ENCODE peak calls at places on chromosomes 13 and 19, in ten cellular contexts. One of them, this sample, is unnamed. For H3K4me1 and H3K36me3, the result is how much of the 10 kb centered on the place peaks cover.

GRCh38 chr13:101140936-101141335 is 275.4 kb downstream of the NALCN start:
- DNase-seq in lower lobe of right lung: no peak
- DNase-seq in tibial nerve: no peak
- DNase-seq in endodermal cell: no peak
- DNase-seq in SJSA1: no peak
- DNase-seq in adrenal gland: no peak
- DNase-seq in Peyer's patch: no peak
- DNase-seq in A673: no peak
- DNase-seq in mucosa of descending colon: no peak
- DNase-seq in OCI-LY7: no peak
- DNase-seq in this sample: no peak

GRCh38 chr19:45506246-45506990 is 861 bp upstream of the VASP start:
- DNase-seq in lower lobe of right lung: peak
- DNase-seq in tibial nerve: peak
- DNase-seq in endodermal cell: peak
- DNase-seq in SJSA1: peak
- DNase-seq in adrenal gland: peak
- DNase-seq in Peyer's patch: peak
- DNase-seq in A673: peak
- DNase-seq in mucosa of descending colon: peak
- DNase-seq in OCI-LY7: peak
- DNase-seq in this sample: peak

GRCh38 chr13:113139580-113139979 is 17.0 kb downstream of the F10 start:
- DNase-seq in lower lobe of right lung: no peak
- DNase-seq in tibial nerve: no peak
- DNase-seq in endodermal cell: no peak
- DNase-seq in SJSA1: no peak
- DNase-seq in adrenal gland: no peak
- DNase-seq in Peyer's patch: no peak
- DNase-seq in A673: no peak
- DNase-seq in mucosa of descending colon: no peak
- DNase-seq in OCI-LY7: no peak
- DNase-seq in this sample: no peak

GRCh38 chr19:21126078-21126477 is 15.8 kb upstream of the ZNF431 start:
- DNase-seq in lower lobe of right lung: no peak
- DNase-seq in tibial nerve: no peak
- DNase-seq in endodermal cell: no peak
- DNase-seq in SJSA1: no peak
- DNase-seq in adrenal gland: no peak
- DNase-seq in Peyer's patch: no peak
- DNase-seq in A673: no peak
- DNase-seq in mucosa of descending colon: no peak
- DNase-seq in OCI-LY7: no peak
- DNase-seq in this sample: no peak

GRCh38 chr19:53646144-53646543 is 14.3 kb downstream of the DPRX start:
- DNase-seq in lower lobe of right lung: no peak
- DNase-seq in tibial nerve: no peak
- DNase-seq in endodermal cell: no peak
- DNase-seq in SJSA1: no peak
- DNase-seq in adrenal gland: no peak
- DNase-seq in Peyer's patch: no peak
- DNase-seq in A673: no peak
- DNase-seq in mucosa of descending colon: no peak
- DNase-seq in OCI-LY7: no peak
- DNase-seq in this sample: no peak

GRCh38 chr13:90154311-90154960 is 1193.1 kb upstream of the MIR17HG start:
- DNase-seq in lower lobe of right lung: no peak
- DNase-seq in tibial nerve: no peak
- DNase-seq in endodermal cell: no peak
- DNase-seq in SJSA1: no peak
- DNase-seq in adrenal gland: no peak
- DNase-seq in Peyer's patch: no peak
- DNase-seq in A673: peak
- DNase-seq in mucosa of descending colon: no peak
- DNase-seq in OCI-LY7: no peak
- DNase-seq in this sample: no peak

GRCh38 chr19:30092721-30093569 is 150.9 kb downstream of the URI1 start:
- DNase-seq in lower lobe of right lung: no peak
- DNase-seq in tibial nerve: no peak
- DNase-seq in endodermal cell: no peak
- DNase-seq in SJSA1: no peak
- DNase-seq in adrenal gland: no peak
- DNase-seq in Peyer's patch: peak
- DNase-seq in A673: peak
- DNase-seq in mucosa of descending colon: peak
- DNase-seq in OCI-LY7: no peak
- DNase-seq in this sample: no peak

GRCh38 chr13:98798849-98799645 is 46.6 kb upstream of the SLC15A1 start:
- DNase-seq in lower lobe of right lung: no peak
- DNase-seq in tibial nerve: no peak
- DNase-seq in endodermal cell: no peak
- DNase-seq in SJSA1: no peak
- DNase-seq in adrenal gland: no peak
- DNase-seq in Peyer's patch: no peak
- DNase-seq in A673: no peak
- DNase-seq in mucosa of descending colon: no peak
- DNase-seq in OCI-LY7: no peak
- DNase-seq in this sample: no peak

GRCh38 chr13:113183450-113184129 is 24.9 kb downstream of the PCID2 start:
- DNase-seq in lower lobe of right lung: no peak
- DNase-seq in tibial nerve: no peak
- DNase-seq in endodermal cell: no peak
- DNase-seq in SJSA1: peak
- DNase-seq in adrenal gland: no peak
- DNase-seq in Peyer's patch: no peak
- DNase-seq in A673: no peak
- DNase-seq in mucosa of descending colon: no peak
- DNase-seq in OCI-LY7: no peak
- DNase-seq in this sample: no peak

GRCh38 chr19:16343156-16343555 is 18.5 kb downstream of the KLF2 start:
- DNase-seq in lower lobe of right lung: no peak
- DNase-seq in tibial nerve: no peak
- DNase-seq in endodermal cell: no peak
- DNase-seq in SJSA1: no peak
- DNase-seq in adrenal gland: no peak
- DNase-seq in Peyer's patch: no peak
- DNase-seq in A673: no peak
- DNase-seq in mucosa of descending colon: no peak
- DNase-seq in OCI-LY7: no peak
- DNase-seq in this sample: no peak

DNA sequence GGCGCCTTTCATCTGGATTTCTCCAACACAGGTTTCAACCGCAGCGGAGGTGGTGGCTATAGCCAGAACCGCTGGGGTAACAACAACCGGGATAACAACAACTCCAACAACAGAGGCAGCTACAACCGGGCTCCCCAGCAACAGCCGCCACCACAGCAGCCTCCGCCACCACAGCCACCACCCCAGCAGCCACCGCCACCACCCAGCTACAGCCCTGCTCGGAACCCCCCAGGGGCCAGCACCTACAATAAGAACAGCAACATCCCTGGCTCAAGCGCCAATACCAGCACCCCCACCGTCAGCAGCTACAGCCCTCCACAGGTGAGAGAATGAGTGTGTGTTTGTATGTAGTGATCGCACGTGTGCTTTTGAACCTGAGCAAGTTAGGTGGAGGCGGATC is 6.0 kb upstream of the CCDC97 start:
- DNase-seq in lower lobe of right lung: no peak
- DNase-seq in tibial nerve: no peak
- DNase-seq in endodermal cell: no peak
- DNase-seq in SJSA1: no peak
- DNase-seq in adrenal gland: no peak
- DNase-seq in Peyer's patch: peak
- DNase-seq in A673: no peak
- DNase-seq in mucosa of descending colon: no peak
- DNase-seq in OCI-LY7: no peak
- DNase-seq in this sample: no peak
- H3K4me1 ChIP-seq in lower lobe of right lung: under half
- H3K4me1 ChIP-seq in tibial nerve: under half
- H3K4me1 ChIP-seq in endodermal cell: under half
- H3K4me1 ChIP-seq in SJSA1: under half
- H3K4me1 ChIP-seq in adrenal gland: under half
- H3K4me1 ChIP-seq in Peyer's patch: under half
- H3K4me1 ChIP-seq in A673: under half
- H3K4me1 ChIP-seq in mucosa of descending colon: under half
- H3K4me1 ChIP-seq in OCI-LY7: under half
- H3K4me1 ChIP-seq in this sample: half or more

GRCh38 chr19:7072541-7072940 is 3.0 kb downstream of the ZNF557 start:
- DNase-seq in lower lobe of right lung: no peak
- DNase-seq in tibial nerve: no peak
- DNase-seq in endodermal cell: no peak
- DNase-seq in SJSA1: no peak
- DNase-seq in adrenal gland: no peak
- DNase-seq in Peyer's patch: no peak
- DNase-seq in A673: no peak
- DNase-seq in mucosa of descending colon: no peak
- DNase-seq in OCI-LY7: no peak
- DNase-seq in this sample: no peak
- H3K36me3 ChIP-seq in lower lobe of right lung: half or more
- H3K36me3 ChIP-seq in tibial nerve: under half
- H3K36me3 ChIP-seq in endodermal cell: half or more
- H3K36me3 ChIP-seq in SJSA1: half or more
- H3K36me3 ChIP-seq in adrenal gland: half or more
- H3K36me3 ChIP-seq in Peyer's patch: half or more
- H3K36me3 ChIP-seq in A673: half or more
- H3K36me3 ChIP-seq in mucosa of descending colon: under half
- H3K36me3 ChIP-seq in OCI-LY7: half or more
- H3K36me3 ChIP-seq in this sample: half or more

GRCh38 chr19:10270616-10271394 is at the start of gene ICAM1:
- DNase-seq in lower lobe of right lung: peak
- DNase-seq in tibial nerve: peak
- DNase-seq in endodermal cell: peak
- DNase-seq in SJSA1: peak
- DNase-seq in adrenal gland: peak
- DNase-seq in Peyer's patch: peak
- DNase-seq in A673: no peak
- DNase-seq in mucosa of descending colon: peak
- DNase-seq in OCI-LY7: peak
- DNase-seq in this sample: peak
- H3K4me3 ChIP-seq in lower lobe of right lung: peak
- H3K4me3 ChIP-seq in tibial nerve: peak
- H3K4me3 ChIP-seq in endodermal cell: peak
- H3K4me3 ChIP-seq in SJSA1: peak
- H3K4me3 ChIP-seq in adrenal gland: peak
- H3K4me3 ChIP-seq in Peyer's patch: peak
- H3K4me3 ChIP-seq in A673: peak
- H3K4me3 ChIP-seq in mucosa of descending colon: no peak
- H3K4me3 ChIP-seq in OCI-LY7: peak
- H3K4me3 ChIP-seq in this sample: peak

GRCh38 chr19:10501971-10502523 is 1.1 kb downstream of the KEAP1 start:
- DNase-seq in lower lobe of right lung: peak
- DNase-seq in tibial nerve: peak
- DNase-seq in endodermal cell: peak
- DNase-seq in SJSA1: peak
- DNase-seq in adrenal gland: peak
- DNase-seq in Peyer's patch: peak
- DNase-seq in A673: peak
- DNase-seq in mucosa of descending colon: peak
- DNase-seq in OCI-LY7: peak
- DNase-seq in this sample: no peak

GRCh38 chr19:10502524-10503001 is 593 bp downstream of the KEAP1 start:
- DNase-seq in lower lobe of right lung: peak
- DNase-seq in tibial nerve: peak
- DNase-seq in endodermal cell: peak
- DNase-seq in SJSA1: peak
- DNase-seq in adrenal gland: peak
- DNase-seq in Peyer's patch: peak
- DNase-seq in A673: peak
- DNase-seq in mucosa of descending colon: peak
- DNase-seq in OCI-LY7: peak
- DNase-seq in this sample: peak

GRCh38 chr19:10499550-10500246 is 3.5 kb downstream of the KEAP1 start:
- DNase-seq in lower lobe of right lung: no peak
- DNase-seq in tibial nerve: no peak
- DNase-seq in endodermal cell: peak
- DNase-seq in SJSA1: no peak
- DNase-seq in adrenal gland: no peak
- DNase-seq in Peyer's patch: no peak
- DNase-seq in A673: no peak
- DNase-seq in mucosa of descending colon: no peak
- DNase-seq in OCI-LY7: no peak
- DNase-seq in this sample: no peak

GRCh38 chr19:10500247-10500592 is 2.9 kb downstream of the KEAP1 start:
- DNase-seq in lower lobe of right lung: no peak
- DNase-seq in tibial nerve: no peak
- DNase-seq in endodermal cell: no peak
- DNase-seq in SJSA1: no peak
- DNase-seq in adrenal gland: no peak
- DNase-seq in Peyer's patch: no peak
- DNase-seq in A673: no peak
- DNase-seq in mucosa of descending colon: no peak
- DNase-seq in OCI-LY7: no peak
- DNase-seq in this sample: no peak

GRCh38 chr19:10497371-10497770 is 5.8 kb downstream of the KEAP1 start:
- DNase-seq in lower lobe of right lung: no peak
- DNase-seq in tibial nerve: no peak
- DNase-seq in endodermal cell: no peak
- DNase-seq in SJSA1: no peak
- DNase-seq in adrenal gland: no peak
- DNase-seq in Peyer's patch: no peak
- DNase-seq in A673: no peak
- DNase-seq in mucosa of descending colon: no peak
- DNase-seq in OCI-LY7: no peak
- DNase-seq in this sample: no peak
- H3K4me1 ChIP-seq in lower lobe of right lung: under half
- H3K4me1 ChIP-seq in tibial nerve: under half
- H3K4me1 ChIP-seq in endodermal cell: under half
- H3K4me1 ChIP-seq in SJSA1: under half
- H3K4me1 ChIP-seq in adrenal gland: under half
- H3K4me1 ChIP-seq in Peyer's patch: under half
- H3K4me1 ChIP-seq in A673: under half
- H3K4me1 ChIP-seq in mucosa of descending colon: under half
- H3K4me1 ChIP-seq in OCI-LY7: under half
- H3K4me1 ChIP-seq in this sample: under half

DNA sequence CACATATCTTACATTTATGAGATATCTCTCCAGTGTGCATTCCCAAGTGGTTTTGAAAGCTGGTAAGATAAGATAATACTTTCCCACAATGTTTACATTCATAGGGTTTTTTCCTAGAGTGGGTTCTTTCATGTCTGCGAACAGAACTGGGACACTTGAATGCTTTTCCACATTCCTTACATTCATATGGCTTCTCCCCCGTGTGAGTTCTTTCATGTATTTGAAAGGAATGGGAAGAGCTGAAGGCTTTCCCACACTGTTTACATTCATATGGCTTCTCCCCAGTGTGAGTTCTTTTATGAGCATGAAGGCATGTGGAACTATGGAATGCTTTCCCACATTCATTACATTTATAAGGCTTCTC is 19.7 kb downstream of the ZNF433 start:
- DNase-seq in lower lobe of right lung: no peak
- DNase-seq in tibial nerve: no peak
- DNase-seq in endodermal cell: no peak
- DNase-seq in SJSA1: no peak
- DNase-seq in adrenal gland: no peak
- DNase-seq in Peyer's patch: no peak
- DNase-seq in A673: no peak
- DNase-seq in mucosa of descending colon: no peak
- DNase-seq in OCI-LY7: no peak
- DNase-seq in this sample: no peak
- H3K36me3 ChIP-seq in lower lobe of right lung: under half
- H3K36me3 ChIP-seq in tibial nerve: under half
- H3K36me3 ChIP-seq in endodermal cell: half or more
- H3K36me3 ChIP-seq in SJSA1: under half
- H3K36me3 ChIP-seq in adrenal gland: under half
- H3K36me3 ChIP-seq in Peyer's patch: under half
- H3K36me3 ChIP-seq in A673: under half
- H3K36me3 ChIP-seq in mucosa of descending colon: under half
- H3K36me3 ChIP-seq in OCI-LY7: half or more
- H3K36me3 ChIP-seq in this sample: under half

This sample was measured in CD4-positive, CD25-positive, alpha-beta regulatory T cell.